ENCODE peak calls at places on chromosome 6, in five cellular contexts. T is cardiac muscle cell, G is endothelial cell, O is CMK, W is AG09319. M is an unnamed sample.

GRCh38 chr6:162092816-162093502 is 634.6 kb downstream of the PRKN start:
- DNase-seq in O (no peak), G (no peak), T (no peak), W (no peak), M (no peak)

GRCh38 chr6:150915868-150916267 is 50.4 kb downstream of the MTHFD1L start:
- DNase-seq in T (no peak), W (no peak), O (no peak), G (no peak), M (no peak)

GRCh38 chr6:84282566-84282965 is 55.1 kb upstream of the CEP162 start:
- DNase-seq in O (no peak), W (no peak), T (no peak), G (no peak), M (peak)

GRCh38 chr6:117483004-117483644 is 650 bp downstream of the DCBLD1 start:
- DNase-seq in W (no peak), T (peak), G (peak), O (no peak), M (peak)

GRCh38 chr6:67854098-67854497 is 781.0 kb upstream of the ADGRB3 start:
- DNase-seq in O (no peak), W (no peak), T (no peak), G (no peak), M (no peak)

GRCh38 chr6:150959071-150959637 is 93.7 kb downstream of the MTHFD1L start:
- DNase-seq in W (no peak), O (no peak), G (no peak), T (no peak), M (no peak)

GRCh38 chr6:6875818-6876470 is 231.8 kb upstream of the RREB1 start:
- DNase-seq in W (no peak), G (no peak), O (no peak), T (no peak), M (peak)

GRCh38 chr6:71419954-71420692 is 131.5 kb downstream of the OGFRL1 start:
- DNase-seq in O (no peak), W (no peak), T (peak), G (peak), M (peak)

GRCh38 chr6:32882879-32883250 is 28.9 kb downstream of the PSMB9 start:
- DNase-seq in O (no peak), T (no peak), G (no peak), W (no peak), M (peak)

GRCh38 chr6:16333580-16333979 is 95.2 kb downstream of the GMPR start:
- DNase-seq in T (no peak), W (no peak), G (no peak), O (no peak), M (peak)

GRCh38 chr6:52284131-52284459 is 447 bp downstream of the MCM3 start:
- DNase-seq in G (peak), O (no peak), W (no peak), T (peak), M (peak)

GRCh38 chr6:157374889-157375443 is 6.0 kb upstream of the ZDHHC14 start:
- DNase-seq in O (no peak), G (no peak), W (no peak), T (no peak), M (no peak)

M was measured in IMR-90.